ENCODE peak calls at places on chromosomes 3 and 15, in five cellular contexts. O is HFFc6, H is suprapubic skin, Z is NCI-H1092 treated with DMSO at 0.1 percent for 48 hours, J is neural crest cell. L is an unnamed sample.
A peak's percentile ranks its signal among the peaks of the same experiment; 100 is the strongest.

GRCh38 chr3:192128060-192128459 is 599.3 kb downstream of the FGF12 start:
- DNase-seq in O (no peak), J (no peak), H (no peak), Z (no peak), L (no peak)

GRCh38 chr15:65008989-65009388 is 19.3 kb upstream of the SPG21 start:
- DNase-seq in H (no peak), O (no peak), Z (no peak), J (no peak), L (no peak)

GRCh38 chr3:39917060-39917773 is 107.8 kb downstream of the MYRIP start:
- DNase-seq in H (no peak), Z (no peak), J (no peak), O (peak; percentile 46), L (no peak)

GRCh38 chr3:48428863-48429415 is 947 bp downstream of the PLXNB1 start:
- DNase-seq in H (no peak), Z (peak; percentile 34), J (peak; percentile 53), O (no peak), L (no peak)

GRCh38 chr3:42369304-42369703 is 41.1 kb downstream of the LYZL4 start:
- DNase-seq in O (peak; percentile 8), Z (peak; percentile 46), J (no peak), H (no peak), L (no peak)

GRCh38 chr3:156307704-156308103 is 187.3 kb downstream of the KCNAB1 start:
- DNase-seq in Z (no peak), H (no peak), O (peak; percentile 28), J (no peak), L (peak; percentile 34)

GRCh38 chr3:127536818-127537810 is 53.4 kb downstream of the TPRA1 start:
- DNase-seq in Z (peak; percentile 80), H (no peak), O (no peak), J (peak; percentile 29), L (no peak)

GRCh38 chr3:58180940-58181587 is 29.7 kb downstream of the DNASE1L3 start:
- DNase-seq in Z (no peak), O (no peak), H (no peak), J (no peak), L (no peak)

GRCh38 chr3:126030455-126030854 is 53.5 kb downstream of the SLC41A3 start:
- DNase-seq in O (no peak), J (no peak), H (no peak), Z (no peak), L (no peak)

GRCh38 chr3:30720586-30721313 is 114.3 kb downstream of the TGFBR2 start:
- DNase-seq in Z (no peak), J (no peak), H (no peak), O (peak; percentile 71), L (no peak)

GRCh38 chr15:99932676-99933402 is 199.6 kb upstream of the LYSMD4 start:
- DNase-seq in J (no peak), Z (no peak), O (no peak), H (no peak), L (no peak)

GRCh38 chr3:138944136-138944658 is 2.7 kb downstream of the FOXL2 start:
- DNase-seq in J (no peak), Z (no peak), O (no peak), H (no peak), L (no peak)

GRCh38 chr3:142850395-142851023 is 38.4 kb downstream of the PCOLCE2 start:
- DNase-seq in J (no peak), H (no peak), O (peak; percentile 82), Z (no peak), L (peak; percentile 50)

GRCh38 chr3:10599017-10599416 is 93.6 kb upstream of the ATP2B2 start:
- DNase-seq in J (no peak), H (no peak), O (no peak), Z (peak; percentile 17), L (no peak)

GRCh38 chr15:23567921-23568320 is 2.4 kb downstream of the MKRN3 start:
- DNase-seq in H (no peak), Z (peak; percentile 18), J (no peak), O (no peak), L (no peak)

GRCh38 chr3:169133178-169134161 is 530.0 kb downstream of the MECOM start:
- DNase-seq in O (no peak), Z (no peak), J (no peak), H (no peak), L (no peak)

GRCh38 chr15:30882861-30883433 is 20.8 kb upstream of the FAN1 start:
- DNase-seq in O (no peak), Z (no peak), J (no peak), H (no peak), L (no peak)

GRCh38 chr15:99980791-99981190 is 247.6 kb upstream of the LYSMD4 start:
- DNase-seq in H (no peak), Z (no peak), J (no peak), O (no peak), L (no peak)

GRCh38 chr3:193637831-193638230 is 44.8 kb downstream of the OPA1 start:
- DNase-seq in O (no peak), Z (no peak), J (no peak), H (no peak), L (no peak)

GRCh38 chr3:144112437-144112836 is 140.8 kb downstream of the DIPK2A start:
- DNase-seq in H (no peak), Z (no peak), O (no peak), J (no peak), L (no peak)

GRCh38 chr15:28989239-28989830 is 103.6 kb downstream of the APBA2 start:
- DNase-seq in O (no peak), J (no peak), H (no peak), Z (no peak), L (no peak)

GRCh38 chr3:5185093-5185673 is 2.3 kb upstream of the EDEM1 start:
- DNase-seq in Z (no peak), O (no peak), H (no peak), J (no peak), L (no peak)

GRCh38 chr15:74451322-74451721 is 9.6 kb downstream of the UBL7 start:
- DNase-seq in J (no peak), O (no peak), Z (no peak), H (no peak), L (no peak)

GRCh38 chr3:171811059-171811912 is 1.0 kb upstream of the PLD1 start:
- DNase-seq in O (peak; percentile 97), H (no peak), J (no peak), Z (no peak), L (peak; percentile 97)

GRCh38 chr15:68791431-68792283 is 29.0 kb downstream of the ANP32A start:
- DNase-seq in Z (no peak), O (no peak), J (no peak), H (no peak), L (no peak)

GRCh38 chr15:67165653-67166260 is 88.7 kb downstream of the AAGAB start:
- DNase-seq in H (no peak), O (no peak), Z (no peak), J (no peak), L (no peak)

GRCh38 chr15:69500339-69500738 is 47.7 kb downstream of the RPLP1 start:
- DNase-seq in Z (no peak), J (no peak), H (no peak), O (no peak), L (no peak)

GRCh38 chr3:172591876-172592771 is 68.9 kb upstream of the TNFSF10 start:
- DNase-seq in O (no peak), H (no peak), J (no peak), Z (no peak), L (no peak)

GRCh38 chr3:30011237-30011803 is 595.1 kb upstream of the TGFBR2 start:
- DNase-seq in Z (no peak), J (no peak), O (no peak), H (no peak), L (no peak)

GRCh38 chr3:16122155-16122554 is 52.3 kb upstream of the GALNT15 start:
- DNase-seq in O (no peak), Z (no peak), J (no peak), H (no peak), L (no peak)

GRCh38 chr3:197297476-197298340 is 704 bp downstream of the DLG1 start:
- DNase-seq in J (peak; percentile 87), H (peak; percentile 94), Z (peak; percentile 83), O (peak; percentile 80), L (peak; percentile 68)

GRCh38 chr3:195773956-195774537 is 37.7 kb downstream of the MUC4 start:
- DNase-seq in H (no peak), Z (no peak), J (no peak), O (no peak), L (no peak)

GRCh38 chr15:50109086-50109987 is 9.7 kb downstream of the ATP8B4 start:
- DNase-seq in H (no peak), O (no peak), Z (no peak), J (no peak), L (no peak)

L was measured in fibroblast of the conjunctiva.